ENCODE peak calls at places on chromosomes 5 and 9, in five cellular contexts. One of them, this sample, is unnamed. For H3K4me1, the result is how much of the 10 kb centered on the place peaks cover.

GRCh38 chr5:95393279-95393678 is 2.1 kb downstream of the FAM81B start:
- DNase-seq in left ventricle myocardium inferior: no peak
- DNase-seq in Peyer's patch: no peak
- DNase-seq in sigmoid colon: no peak
- DNase-seq in HCT116: no peak
- DNase-seq in this sample: no peak

GRCh38 chr9:131361202-131361833 is 32.6 kb upstream of the PRRC2B start:
- DNase-seq in left ventricle myocardium inferior: no peak
- DNase-seq in Peyer's patch: no peak
- DNase-seq in sigmoid colon: no peak
- DNase-seq in HCT116: no peak
- DNase-seq in this sample: peak

GRCh38 chr9:136472640-136473353 is 10.0 kb downstream of the SEC16A start:
- DNase-seq in left ventricle myocardium inferior: no peak
- DNase-seq in Peyer's patch: no peak
- DNase-seq in sigmoid colon: no peak
- DNase-seq in HCT116: no peak
- DNase-seq in this sample: no peak

GRCh38 chr9:125805057-125805456 is 57.9 kb downstream of the PBX3 start:
- DNase-seq in left ventricle myocardium inferior: no peak
- DNase-seq in Peyer's patch: no peak
- DNase-seq in sigmoid colon: no peak
- DNase-seq in HCT116: no peak
- DNase-seq in this sample: no peak

GRCh38 chr5:128876848-128877387 is 88.4 kb upstream of the SLC27A6 start:
- DNase-seq in left ventricle myocardium inferior: no peak
- DNase-seq in Peyer's patch: no peak
- DNase-seq in sigmoid colon: no peak
- DNase-seq in HCT116: no peak
- DNase-seq in this sample: no peak

GRCh38 chr5:160926428-160926827 is 74.4 kb upstream of the ATP10B start:
- DNase-seq in left ventricle myocardium inferior: no peak
- DNase-seq in Peyer's patch: no peak
- DNase-seq in sigmoid colon: no peak
- DNase-seq in HCT116: no peak
- DNase-seq in this sample: peak

GRCh38 chr5:139700711-139701693 is 52.9 kb downstream of the CXXC5 start:
- DNase-seq in left ventricle myocardium inferior: no peak
- DNase-seq in Peyer's patch: no peak
- DNase-seq in sigmoid colon: peak
- DNase-seq in HCT116: no peak
- DNase-seq in this sample: peak

GRCh38 chr5:54807421-54807820 is 178.0 kb downstream of the ESM1 start:
- DNase-seq in left ventricle myocardium inferior: no peak
- DNase-seq in Peyer's patch: no peak
- DNase-seq in sigmoid colon: no peak
- DNase-seq in HCT116: no peak
- DNase-seq in this sample: no peak

GRCh38 chr9:14352549-14352948 is 38.6 kb upstream of the NFIB start:
- DNase-seq in left ventricle myocardium inferior: no peak
- DNase-seq in Peyer's patch: no peak
- DNase-seq in sigmoid colon: no peak
- DNase-seq in HCT116: no peak
- DNase-seq in this sample: no peak

GRCh38 chr5:57033103-57033502 is 81.2 kb upstream of the MIER3 start:
- DNase-seq in left ventricle myocardium inferior: no peak
- DNase-seq in Peyer's patch: no peak
- DNase-seq in sigmoid colon: no peak
- DNase-seq in HCT116: peak
- DNase-seq in this sample: peak

GRCh38 chr9:88425538-88425950 is 37.3 kb downstream of the SPIN1 start:
- DNase-seq in left ventricle myocardium inferior: no peak
- DNase-seq in Peyer's patch: no peak
- DNase-seq in sigmoid colon: no peak
- DNase-seq in HCT116: no peak
- DNase-seq in this sample: no peak

GRCh38 chr5:10629661-10630060 is 65.8 kb downstream of the ANKRD33B start:
- DNase-seq in left ventricle myocardium inferior: no peak
- DNase-seq in Peyer's patch: no peak
- DNase-seq in sigmoid colon: no peak
- DNase-seq in HCT116: no peak
- DNase-seq in this sample: no peak

GRCh38 chr9:122070728-122071127 is 22.4 kb downstream of the TTLL11 start:
- DNase-seq in left ventricle myocardium inferior: no peak
- DNase-seq in Peyer's patch: no peak
- DNase-seq in sigmoid colon: no peak
- DNase-seq in HCT116: no peak
- DNase-seq in this sample: no peak

GRCh38 chr9:127452481-127453092 is 1.3 kb downstream of the LRSAM1 start:
- DNase-seq in left ventricle myocardium inferior: peak
- DNase-seq in Peyer's patch: no peak
- DNase-seq in sigmoid colon: peak
- DNase-seq in HCT116: no peak
- DNase-seq in this sample: peak

GRCh38 chr5:154521756-154522155 is 43.7 kb upstream of the HAND1 start:
- DNase-seq in left ventricle myocardium inferior: no peak
- DNase-seq in Peyer's patch: no peak
- DNase-seq in sigmoid colon: no peak
- DNase-seq in HCT116: no peak
- DNase-seq in this sample: no peak

GRCh38 chr5:14172149-14172795 is 29.1 kb downstream of the TRIO start:
- DNase-seq in left ventricle myocardium inferior: no peak
- DNase-seq in Peyer's patch: no peak
- DNase-seq in sigmoid colon: no peak
- DNase-seq in HCT116: no peak
- DNase-seq in this sample: no peak

DNA sequence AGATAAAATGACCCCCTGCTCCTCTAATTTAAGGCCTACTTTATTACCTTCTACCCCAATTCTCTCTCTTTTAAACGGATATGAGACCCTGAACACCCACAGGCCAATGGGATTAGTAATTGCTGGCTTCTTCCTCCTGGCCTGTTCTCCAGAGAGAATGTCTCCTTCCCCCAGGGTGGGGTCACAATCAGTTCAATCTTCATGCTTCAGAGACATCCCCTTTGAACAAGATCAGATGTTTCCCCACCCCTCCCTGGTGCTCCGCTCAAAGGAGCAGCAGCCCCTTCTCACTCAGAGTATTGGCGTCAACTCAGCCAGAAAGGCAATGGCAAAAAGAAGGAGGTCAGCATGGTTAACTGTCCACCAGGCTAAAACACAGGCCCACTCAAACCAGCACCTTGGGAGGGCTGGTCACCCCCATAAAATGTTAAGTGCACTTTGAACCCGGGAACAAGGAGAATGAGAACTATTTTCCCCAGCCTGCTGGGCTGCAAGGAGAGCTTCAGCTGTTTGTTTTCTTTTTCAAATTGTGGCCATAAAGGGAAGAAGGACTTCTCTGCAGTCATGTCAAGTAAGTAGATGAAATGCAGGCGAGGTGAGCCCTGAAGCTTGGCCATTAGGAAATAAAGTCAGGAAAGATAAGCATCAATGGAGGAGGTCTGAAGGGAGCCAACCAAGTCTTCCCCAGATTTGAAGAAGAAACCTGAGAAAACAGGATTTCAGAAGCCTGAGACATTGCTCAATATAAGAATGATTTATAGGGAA is 20.1 kb downstream of the LHFPL2 start:
- DNase-seq in left ventricle myocardium inferior: no peak
- DNase-seq in Peyer's patch: no peak
- DNase-seq in sigmoid colon: no peak
- DNase-seq in HCT116: no peak
- DNase-seq in this sample: no peak
- H3K4me1 ChIP-seq in left ventricle myocardium inferior: half or more
- H3K4me1 ChIP-seq in Peyer's patch: under half
- H3K4me1 ChIP-seq in sigmoid colon: half or more
- H3K4me1 ChIP-seq in HCT116: under half
- H3K4me1 ChIP-seq in this sample: under half

GRCh38 chr5:143442398-143442797 is 38.9 kb upstream of the NR3C1 start:
- DNase-seq in left ventricle myocardium inferior: no peak
- DNase-seq in Peyer's patch: no peak
- DNase-seq in sigmoid colon: no peak
- DNase-seq in HCT116: no peak
- DNase-seq in this sample: no peak

GRCh38 chr5:143443330-143443729 is 39.8 kb upstream of the NR3C1 start:
- DNase-seq in left ventricle myocardium inferior: no peak
- DNase-seq in Peyer's patch: no peak
- DNase-seq in sigmoid colon: no peak
- DNase-seq in HCT116: no peak
- DNase-seq in this sample: no peak

GRCh38 chr5:143436871-143437270 is 33.4 kb upstream of the NR3C1 start:
- DNase-seq in left ventricle myocardium inferior: no peak
- DNase-seq in Peyer's patch: no peak
- DNase-seq in sigmoid colon: no peak
- DNase-seq in HCT116: no peak
- DNase-seq in this sample: no peak

GRCh38 chr5:143437666-143438273 is 34.3 kb upstream of the NR3C1 start:
- DNase-seq in left ventricle myocardium inferior: no peak
- DNase-seq in Peyer's patch: no peak
- DNase-seq in sigmoid colon: no peak
- DNase-seq in HCT116: no peak
- DNase-seq in this sample: no peak

GRCh38 chr5:143440448-143441102 is 37.1 kb upstream of the NR3C1 start:
- DNase-seq in left ventricle myocardium inferior: no peak
- DNase-seq in Peyer's patch: no peak
- DNase-seq in sigmoid colon: no peak
- DNase-seq in HCT116: no peak
- DNase-seq in this sample: no peak
- TF ChIP-seq CTCF in left ventricle myocardium inferior: no peak
- TF ChIP-seq CTCF in Peyer's patch: no peak
- TF ChIP-seq CTCF in sigmoid colon: no peak
- TF ChIP-seq CTCF in HCT116: no peak
- TF ChIP-seq CTCF in this sample: no peak

GRCh38 chr5:74200560-74200959 is 440.0 kb downstream of the ENC1 start:
- DNase-seq in left ventricle myocardium inferior: no peak
- DNase-seq in Peyer's patch: no peak
- DNase-seq in sigmoid colon: no peak
- DNase-seq in HCT116: no peak
- DNase-seq in this sample: no peak

GRCh38 chr5:74206571-74207550 is 433.7 kb downstream of the ENC1 start:
- DNase-seq in left ventricle myocardium inferior: peak
- DNase-seq in Peyer's patch: no peak
- DNase-seq in sigmoid colon: peak
- DNase-seq in HCT116: no peak
- DNase-seq in this sample: peak

GRCh38 chr5:74201334-74202081 is 439.0 kb downstream of the ENC1 start:
- DNase-seq in left ventricle myocardium inferior: peak
- DNase-seq in Peyer's patch: no peak
- DNase-seq in sigmoid colon: no peak
- DNase-seq in HCT116: no peak
- DNase-seq in this sample: no peak

GRCh38 chr5:74209566-74209965 is 431.0 kb downstream of the ENC1 start:
- DNase-seq in left ventricle myocardium inferior: no peak
- DNase-seq in Peyer's patch: no peak
- DNase-seq in sigmoid colon: no peak
- DNase-seq in HCT116: no peak
- DNase-seq in this sample: no peak

DNA sequence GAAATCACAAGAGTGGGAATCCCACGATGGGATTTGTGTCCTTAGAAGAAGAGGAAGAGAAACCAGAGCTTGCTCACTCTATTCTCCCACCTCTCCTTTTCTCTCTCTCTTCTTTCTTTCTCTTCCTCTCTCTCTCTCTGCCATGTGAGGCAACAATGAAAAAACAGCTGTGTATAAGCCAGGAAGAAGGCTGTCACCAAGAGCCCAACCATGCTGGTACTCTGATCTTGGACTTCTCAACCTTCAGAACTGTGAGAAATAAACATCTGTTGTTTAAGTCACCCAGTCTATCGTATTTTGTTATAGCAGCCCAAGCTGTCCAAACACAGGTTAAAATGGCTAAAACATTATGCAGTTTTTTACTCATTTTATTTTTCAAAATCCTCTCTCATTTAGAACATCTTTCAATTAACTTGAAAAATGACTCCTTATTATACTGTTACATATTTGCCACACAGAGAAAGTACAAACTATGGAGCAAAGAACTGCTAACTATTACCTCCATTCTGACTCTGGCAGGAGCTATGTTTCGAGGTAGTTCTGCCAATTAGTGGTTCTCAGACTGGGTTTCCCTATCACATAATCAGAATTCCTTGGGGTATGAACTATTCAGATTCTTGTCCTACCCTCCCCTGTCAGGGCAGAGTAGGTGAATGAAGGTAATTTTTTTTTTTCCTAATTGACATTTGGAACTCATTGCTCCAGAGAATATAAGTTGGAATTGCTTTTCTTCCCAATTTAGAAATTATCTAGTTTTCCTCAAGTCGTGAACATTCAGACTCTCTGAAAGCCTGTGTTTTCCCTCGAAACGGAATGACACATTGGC is 434.6 kb downstream of the ENC1 start:
- DNase-seq in left ventricle myocardium inferior: no peak
- DNase-seq in Peyer's patch: no peak
- DNase-seq in sigmoid colon: no peak
- DNase-seq in HCT116: no peak
- DNase-seq in this sample: no peak
- H3K4me1 ChIP-seq in left ventricle myocardium inferior: under half
- H3K4me1 ChIP-seq in Peyer's patch: under half
- H3K4me1 ChIP-seq in sigmoid colon: under half
- H3K4me1 ChIP-seq in HCT116: under half
- H3K4me1 ChIP-seq in this sample: under half

GRCh38 chr9:95182854-95183563 is 134.5 kb downstream of the FANCC start:
- DNase-seq in left ventricle myocardium inferior: no peak
- DNase-seq in Peyer's patch: no peak
- DNase-seq in sigmoid colon: no peak
- DNase-seq in HCT116: no peak
- DNase-seq in this sample: no peak

GRCh38 chr9:95177617-95178016 is 139.9 kb downstream of the FANCC start:
- DNase-seq in left ventricle myocardium inferior: no peak
- DNase-seq in Peyer's patch: no peak
- DNase-seq in sigmoid colon: no peak
- DNase-seq in HCT116: no peak
- DNase-seq in this sample: no peak

GRCh38 chr9:95176755-95177319 is 140.7 kb downstream of the FANCC start:
- DNase-seq in left ventricle myocardium inferior: no peak
- DNase-seq in Peyer's patch: no peak
- DNase-seq in sigmoid colon: no peak
- DNase-seq in HCT116: no peak
- DNase-seq in this sample: no peak

GRCh38 chr9:95181845-95182244 is 135.7 kb downstream of the FANCC start:
- DNase-seq in left ventricle myocardium inferior: no peak
- DNase-seq in Peyer's patch: no peak
- DNase-seq in sigmoid colon: no peak
- DNase-seq in HCT116: no peak
- DNase-seq in this sample: no peak

DNA sequence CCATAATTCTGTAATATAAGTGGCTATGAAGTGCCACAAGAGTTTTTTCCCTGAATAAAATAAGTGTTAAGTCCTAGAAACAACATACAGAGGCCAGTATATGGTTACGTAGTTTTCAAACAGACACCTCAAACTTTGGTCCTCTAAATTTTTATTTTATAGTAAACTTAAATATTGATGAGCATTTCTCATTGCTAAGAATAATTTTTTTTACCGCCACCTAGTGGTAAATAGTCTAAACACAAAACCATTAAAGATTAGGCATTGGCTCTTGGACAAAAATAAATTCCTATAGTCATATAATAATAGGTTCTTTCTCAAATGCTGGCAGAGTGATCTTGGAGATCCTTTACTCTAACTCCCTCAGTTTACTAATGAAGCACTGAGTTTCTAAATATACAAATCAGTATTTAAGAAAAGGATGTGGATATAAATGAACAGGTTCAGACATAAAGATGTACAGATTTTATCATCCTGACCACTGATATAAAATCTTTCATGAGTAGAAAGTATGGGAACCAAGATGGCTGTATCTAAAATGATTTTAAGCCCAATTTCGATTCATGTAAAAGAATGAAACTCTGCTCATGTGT is 136.2 kb downstream of the FANCC start:
- DNase-seq in left ventricle myocardium inferior: no peak
- DNase-seq in Peyer's patch: no peak
- DNase-seq in sigmoid colon: no peak
- DNase-seq in HCT116: peak
- DNase-seq in this sample: no peak
- TF ChIP-seq CTCF in left ventricle myocardium inferior: peak
- TF ChIP-seq CTCF in Peyer's patch: peak
- TF ChIP-seq CTCF in sigmoid colon: no peak
- TF ChIP-seq CTCF in HCT116: peak
- TF ChIP-seq CTCF in this sample: peak

This sample was measured in mucosa of descending colon.